ENCODE peak calls at places on chromosomes 13 and 19, in eight cellular contexts. Z, O, L, C, Q, I, A and K are unnamed samples.

GRCh38 chr13:39603424-39603947 is 493 bp upstream of the LHFPL6 start:
- DNase-seq in Z (peak; percentile 39), O (peak; percentile 28), L (no peak), C (no peak), Q (no peak), I (no peak), A (peak; percentile 19), K (peak; percentile 21)

GRCh38 chr13:93775507-93776108 is 549.0 kb downstream of the GPC6 start:
- DNase-seq in Z (no peak), O (peak; percentile 75), L (no peak), C (no peak), Q (peak; percentile 32), I (no peak), A (no peak), K (no peak)

GRCh38 chr13:45315520-45316167 is 25.3 kb downstream of the TPT1 start:
- DNase-seq in Z (no peak), O (no peak), L (no peak), C (no peak), Q (no peak), I (no peak), A (no peak), K (no peak)

GRCh38 chr13:87884874-87885273 is 213.7 kb downstream of the SLITRK5 start:
- DNase-seq in Z (peak; percentile 16), O (no peak), L (no peak), C (peak; percentile 15), Q (no peak), I (no peak), A (no peak), K (no peak)

GRCh38 chr19:54179921-54180452 is 7.0 kb upstream of the TMC4 start:
- DNase-seq in Z (peak; percentile 31), O (peak; percentile 62), L (no peak), C (peak; percentile 84), Q (peak; percentile 60), I (no peak), A (no peak), K (peak; percentile 69)

GRCh38 chr13:23644527-23644926 is 74.3 kb downstream of the TNFRSF19 start:
- DNase-seq in Z (no peak), O (peak; percentile 8), L (no peak), C (no peak), Q (no peak), I (no peak), A (no peak), K (no peak)

GRCh38 chr13:42707596-42707995 is 73.8 kb upstream of the FAM216B start:
- DNase-seq in Z (no peak), O (no peak), L (no peak), C (no peak), Q (no peak), I (no peak), A (no peak), K (no peak)

GRCh38 chr13:93249259-93249917 is 22.8 kb downstream of the GPC6 start:
- DNase-seq in Z (no peak), O (peak; percentile 87), L (no peak), C (no peak), Q (no peak), I (no peak), A (no peak), K (no peak)

GRCh38 chr13:67063036-67063435 is 167.1 kb downstream of the PCDH9 start:
- DNase-seq in Z (no peak), O (no peak), L (no peak), C (no peak), Q (no peak), I (no peak), A (no peak), K (no peak)

GRCh38 chr19:43469160-43469480 is 3.7 kb upstream of the LYPD3 start:
- DNase-seq in Z (no peak), O (peak; percentile 22), L (no peak), C (no peak), Q (no peak), I (no peak), A (no peak), K (no peak)

GRCh38 chr19:16381756-16382401 is 57.3 kb downstream of the KLF2 start:
- DNase-seq in Z (peak; percentile 85), O (no peak), L (no peak), C (no peak), Q (peak; percentile 61), I (no peak), A (no peak), K (peak; percentile 66)

GRCh38 chr19:35140207-35140897 is 1.7 kb downstream of the FXYD1 start:
- DNase-seq in Z (no peak), O (no peak), L (no peak), C (no peak), Q (no peak), I (no peak), A (no peak), K (no peak)

GRCh38 chr19:39363909-39364457 is 21.8 kb downstream of the SAMD4B start:
- DNase-seq in Z (peak; percentile 96), O (no peak), L (no peak), C (no peak), Q (peak; percentile 46), I (no peak), A (no peak), K (peak; percentile 48)

GRCh38 chr19:48878219-48879024 is 6.2 kb downstream of the PPP1R15A start:
- DNase-seq in Z (no peak), O (no peak), L (no peak), C (no peak), Q (no peak), I (peak; percentile 36), A (no peak), K (no peak)

GRCh38 chr13:40315416-40316064 is 350.9 kb downstream of the FOXO1 start:
- DNase-seq in Z (no peak), O (no peak), L (peak; percentile 11), C (no peak), Q (no peak), I (peak; percentile 73), A (no peak), K (no peak)

GRCh38 chr19:4523306-4524110 is 5.2 kb upstream of the PLIN4 start:
- DNase-seq in Z (no peak), O (no peak), L (no peak), C (no peak), Q (peak; percentile 75), I (peak; percentile 55), A (peak; percentile 76), K (peak; percentile 65)

GRCh38 chr19:17765069-17765618 is 13.9 kb downstream of the FCHO1 start:
- DNase-seq in Z (peak; percentile 22), O (no peak), L (no peak), C (no peak), Q (no peak), I (no peak), A (no peak), K (no peak)

GRCh38 chr19:50007170-50007569 is 18.0 kb downstream of the VRK3 start:
- DNase-seq in Z (no peak), O (no peak), L (no peak), C (no peak), Q (no peak), I (no peak), A (no peak), K (no peak)

GRCh38 chr13:32309812-32310706 is 5.1 kb downstream of the ZAR1L start:
- DNase-seq in Z (no peak), O (peak; percentile 74), L (no peak), C (peak; percentile 41), Q (peak; percentile 55), I (no peak), A (peak; percentile 52), K (no peak)

GRCh38 chr19:1251503-1252220 is 3.3 kb downstream of the MIDN start:
- DNase-seq in Z (peak; percentile 67), O (no peak), L (no peak), C (no peak), Q (no peak), I (peak; percentile 79), A (no peak), K (no peak)

GRCh38 chr19:35925501-35925900 is 10.7 kb upstream of the LRFN3 start:
- DNase-seq in Z (no peak), O (no peak), L (no peak), C (no peak), Q (no peak), I (no peak), A (no peak), K (no peak)

GRCh38 chr13:113664751-113665581 is 2.1 kb upstream of the GRK1 start:
- DNase-seq in Z (no peak), O (no peak), L (no peak), C (no peak), Q (no peak), I (no peak), A (no peak), K (no peak)

GRCh38 chr19:42762782-42763181 is 2.7 kb downstream of the PSG8 start:
- DNase-seq in Z (no peak), O (peak; percentile 5), L (no peak), C (no peak), Q (no peak), I (no peak), A (no peak), K (no peak)